ENCODE peak calls at places on chromosome 13, in six cellular contexts. W is spleen, V is heart left ventricle, Q is uterus, E is prostate gland, B is sigmoid colon. J is an unnamed sample.

GRCh38 chr13:45876781-45877180 is 25.2 kb upstream of the SIAH3 start:
- DNase-seq in W (no peak), V (no peak), Q (no peak), E (no peak), B (no peak), J (no peak)

GRCh38 chr13:31638577-31638976 is 100.7 kb upstream of the RXFP2 start:
- DNase-seq in W (no peak), V (no peak), Q (no peak), E (no peak), B (no peak), J (no peak)

GRCh38 chr13:111129465-111130110 is 14.5 kb downstream of the ARHGEF7 start:
- DNase-seq in W (no peak), V (no peak), Q (no peak), E (no peak), B (no peak), J (no peak)

GRCh38 chr13:21812192-21812626 is 141.3 kb downstream of the FGF9 start:
- DNase-seq in W (no peak), V (no peak), Q (no peak), E (no peak), B (no peak), J (peak)

GRCh38 chr13:97280478-97280877 is 58.3 kb downstream of the MBNL2 start:
- DNase-seq in W (no peak), V (no peak), Q (no peak), E (no peak), B (no peak), J (no peak)

GRCh38 chr13:42388326-42388725 is 116.4 kb downstream of the AKAP11 start:
- DNase-seq in W (no peak), V (no peak), Q (no peak), E (no peak), B (no peak), J (no peak)

GRCh38 chr13:20570540-20570939 is 3.6 kb downstream of the IFT88 start:
- DNase-seq in W (no peak), V (no peak), Q (no peak), E (no peak), B (no peak), J (no peak)

GRCh38 chr13:40992678-40993077 is 26.4 kb downstream of the ELF1 start:
- DNase-seq in W (no peak), V (no peak), Q (no peak), E (no peak), B (no peak), J (no peak)

GRCh38 chr13:77213644-77214043 is 113.2 kb downstream of the MYCBP2 start:
- DNase-seq in W (no peak), V (no peak), Q (no peak), E (no peak), B (no peak), J (no peak)

GRCh38 chr13:73416093-73416492 is 357.3 kb downstream of the KLF5 start:
- DNase-seq in W (no peak), V (no peak), Q (no peak), E (no peak), B (no peak), J (no peak)

GRCh38 chr13:73287871-73288270 is 229.1 kb downstream of the KLF5 start:
- DNase-seq in W (no peak), V (no peak), Q (no peak), E (no peak), B (no peak), J (no peak)

GRCh38 chr13:111637365-111637764 is 316.9 kb downstream of the TEX29 start:
- DNase-seq in W (no peak), V (no peak), Q (no peak), E (no peak), B (no peak), J (no peak)

GRCh38 chr13:73261739-73262216 is 203.0 kb downstream of the KLF5 start:
- DNase-seq in W (no peak), V (no peak), Q (no peak), E (no peak), B (no peak), J (no peak)

GRCh38 chr13:70729369-70729768 is 621.1 kb upstream of the KLHL1 start:
- DNase-seq in W (no peak), V (no peak), Q (no peak), E (no peak), B (no peak), J (no peak)

GRCh38 chr13:111978536-111978935 is 88.4 kb upstream of the SOX1 start:
- DNase-seq in W (no peak), V (no peak), Q (no peak), E (no peak), B (no peak), J (no peak)

GRCh38 chr13:109743706-109744453 is 42.5 kb downstream of the IRS2 start:
- DNase-seq in W (no peak), V (no peak), Q (peak), E (no peak), B (no peak), J (peak)

GRCh38 chr13:109154546-109154945 is 525.1 kb downstream of the MYO16 start:
- DNase-seq in W (no peak), V (no peak), Q (no peak), E (no peak), B (no peak), J (no peak)

GRCh38 chr13:46831588-46832194 is 34.7 kb upstream of the ESD start:
- DNase-seq in W (no peak), V (no peak), Q (peak), E (peak), B (no peak), J (peak)

GRCh38 chr13:46679369-46680180 is 117.4 kb downstream of the ESD start:
- DNase-seq in W (peak), V (no peak), Q (peak), E (no peak), B (no peak), J (no peak)

GRCh38 chr13:113928701-113929627 is 44.9 kb downstream of the C13orf46 start:
- DNase-seq in W (peak), V (peak), Q (peak), E (peak), B (peak), J (peak)

GRCh38 chr13:35727881-35728280 is 251.4 kb upstream of the MAB21L1 start:
- DNase-seq in W (no peak), V (no peak), Q (no peak), E (no peak), B (no peak), J (no peak)

GRCh38 chr13:71801781-71802180 is 65.2 kb downstream of the DACH1 start:
- DNase-seq in W (no peak), V (no peak), Q (no peak), E (no peak), B (no peak), J (no peak)

GRCh38 chr13:87769445-87769844 is 98.3 kb downstream of the SLITRK5 start:
- DNase-seq in W (no peak), V (no peak), Q (no peak), E (no peak), B (no peak), J (no peak)

GRCh38 chr13:114110091-114110829 is 22.2 kb downstream of the RASA3 start:
- DNase-seq in W (peak), V (peak), Q (peak), E (no peak), B (peak), J (no peak)

GRCh38 chr13:27868639-27869435 is 51.0 kb upstream of the PDX1 start:
- DNase-seq in W (no peak), V (no peak), Q (no peak), E (no peak), B (no peak), J (peak)

GRCh38 chr13:100573121-100573520 is 15.5 kb downstream of the GGACT start:
- DNase-seq in W (no peak), V (no peak), Q (peak), E (peak), B (peak), J (peak)

GRCh38 chr13:93903909-93904308 is 575.6 kb downstream of the DCT start:
- DNase-seq in W (no peak), V (no peak), Q (no peak), E (no peak), B (peak), J (no peak)

GRCh38 chr13:109644069-109644750 is 142.2 kb downstream of the IRS2 start:
- DNase-seq in W (no peak), V (no peak), Q (no peak), E (peak), B (no peak), J (no peak)

GRCh38 chr13:21672811-21673591 is 2.1 kb downstream of the FGF9 start:
- DNase-seq in W (no peak), V (no peak), Q (no peak), E (no peak), B (no peak), J (no peak)

GRCh38 chr13:50911051-50911690 is 1.6 kb downstream of the RNASEH2B start:
- DNase-seq in W (no peak), V (no peak), Q (no peak), E (no peak), B (no peak), J (no peak)

GRCh38 chr13:21330126-21330861 is 128.8 kb downstream of the ZDHHC20 start:
- DNase-seq in W (no peak), V (no peak), Q (no peak), E (no peak), B (no peak), J (no peak)

GRCh38 chr13:32022292-32022691 is 9.3 kb upstream of the FRY start:
- DNase-seq in W (no peak), V (no peak), Q (peak), E (no peak), B (no peak), J (no peak)

DNA sequence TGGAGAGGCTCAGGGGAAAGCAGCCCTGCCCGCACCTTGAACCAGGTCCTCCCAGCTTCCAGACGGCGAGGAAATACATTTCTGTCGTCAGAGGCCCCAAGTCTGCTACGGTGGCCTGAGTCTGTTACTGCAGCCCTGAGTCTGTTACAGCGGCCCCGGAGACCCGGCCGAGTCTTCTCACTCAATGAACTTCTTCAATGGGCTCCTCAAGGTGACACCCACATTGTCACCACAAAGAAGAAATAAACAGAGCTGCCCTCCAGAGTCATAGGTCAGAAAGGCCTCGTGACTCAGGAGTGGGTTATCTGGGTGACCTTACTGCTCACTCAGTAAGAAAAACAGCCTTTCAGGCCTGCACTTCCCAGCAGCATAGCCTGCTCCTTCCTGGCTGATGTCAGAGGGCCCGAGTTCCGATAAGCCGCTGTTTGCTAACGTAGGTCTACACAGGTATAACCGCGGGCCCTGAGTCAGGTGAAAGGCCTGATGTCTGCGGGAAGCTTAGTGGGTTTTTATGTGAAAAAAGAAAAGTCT is 66.9 kb upstream of the TM9SF2 start:
- DNase-seq in W (no peak), V (no peak), Q (no peak), E (no peak), B (no peak), J (no peak)
- TF ChIP-seq POLR2A in W (no peak), V (no peak), Q (no peak), E (no peak), B (no peak), J (no peak)

GRCh38 chr13:99418663-99419140 is 82.6 kb upstream of the TM9SF2 start:
- DNase-seq in W (no peak), V (no peak), Q (no peak), E (no peak), B (no peak), J (no peak)
- H3K27ac ChIP-seq in W (peak), V (no peak), Q (no peak), E (no peak), B (no peak), J (no peak)

DNA sequence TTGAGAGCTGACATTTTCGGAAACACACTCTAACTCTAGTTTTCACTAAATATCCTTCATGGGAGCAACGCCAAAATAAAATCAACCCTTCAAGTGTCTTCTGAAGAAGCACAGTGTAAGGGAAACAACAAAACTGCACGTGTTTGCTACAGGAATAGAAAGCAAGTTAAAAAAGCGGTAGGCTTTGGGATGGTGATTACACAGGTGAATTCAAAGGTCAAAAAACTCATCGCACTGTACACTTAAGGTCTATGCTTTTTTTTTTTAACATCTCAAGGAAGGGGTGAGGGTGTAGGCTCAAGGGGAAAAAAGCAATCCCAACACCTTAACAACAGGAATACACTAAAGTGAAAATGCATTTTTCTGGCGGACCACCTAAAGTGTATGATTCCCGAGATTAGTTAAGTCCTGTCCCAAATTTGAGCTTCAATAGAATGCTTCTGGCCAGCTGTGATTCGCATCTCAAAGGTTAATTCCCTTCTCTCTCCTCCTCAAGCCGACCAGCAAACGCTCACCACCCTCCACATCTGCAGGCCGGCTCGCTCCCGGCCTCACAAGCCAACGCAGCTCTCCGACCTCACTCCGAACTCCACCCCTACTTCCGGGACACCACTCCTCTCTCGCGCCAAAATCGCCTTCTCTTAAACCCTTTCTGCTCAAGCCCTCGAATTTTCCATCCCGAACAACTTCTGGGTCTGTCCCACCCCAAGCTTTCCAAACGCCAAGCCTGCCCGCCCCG is 1.1 kb downstream of the ARGLU1 start:
- DNase-seq in W (peak), V (peak), Q (peak), E (peak), B (peak), J (peak)
- TF ChIP-seq POLR2A in W (no peak), V (no peak), Q (no peak), E (no peak), B (no peak), J (peak)

GRCh38 chr13:24625324-24625723 is 54.9 kb upstream of the ATP12A start:
- DNase-seq in W (no peak), V (no peak), Q (no peak), E (no peak), B (no peak), J (no peak)
- H3K27ac ChIP-seq in W (peak), V (no peak), Q (peak), E (no peak), B (peak), J (no peak)